ENCODE peak calls at places on chromosomes 16 and 17, in four cellular contexts. F, J, X and S are unnamed samples.

GRCh38 chr16:894841-895240 is 75.9 kb downstream of the LMF1 start:
- DNase-seq in F (no peak), X (no peak), J (no peak), S (no peak)

GRCh38 chr16:53753431-53753830 is 49.5 kb downstream of the FTO start:
- DNase-seq in X (no peak), J (no peak), F (no peak), S (no peak)

GRCh38 chr16:57472665-57473060 is 10.2 kb downstream of the POLR2C start:
- DNase-seq in X (no peak), F (no peak), J (no peak), S (no peak)

GRCh38 chr17:76843703-76844484 is 24.3 kb upstream of the MGAT5B start:
- DNase-seq in X (no peak), F (no peak), J (no peak), S (no peak)

GRCh38 chr17:58337600-58338453 is 9.2 kb upstream of the TSPOAP1 start:
- DNase-seq in X (peak), F (peak), J (peak), S (peak)

GRCh38 chr17:78661092-78661770 is 84.0 kb upstream of the DNAH17 start:
- DNase-seq in F (no peak), J (no peak), X (no peak), S (no peak)

GRCh38 chr17:61837175-61838051 is 25.9 kb downstream of the BRIP1 start:
- DNase-seq in X (peak), J (peak), F (peak), S (peak)

GRCh38 chr17:47802341-47803022 is 19.1 kb downstream of the OSBPL7 start:
- DNase-seq in X (peak), J (peak), F (peak), S (peak)